ENCODE peak calls at places on chromosomes 3 and 15, in ten cellular contexts. Y is AG04450; X is upper lobe of right lung; G is CD8-positive, alpha-beta memory T cell; A is IMR-90; J is HepG2; U is GM12878; Z is H1; N is H9; L is left ventricle myocardium inferior. W is an unnamed sample.

GRCh38 chr3:57085211-57085610 is 24.7 kb downstream of the SPATA12 start:
- DNase-seq in J (no peak), Z (no peak), N (no peak), G (no peak), X (no peak), L (no peak), U (no peak), Y (no peak), A (no peak), W (no peak)

GRCh38 chr3:165544432-165544831 is 292.8 kb downstream of the BCHE start:
- DNase-seq in Z (no peak), N (no peak), Y (no peak), X (no peak), J (no peak), G (no peak), U (no peak), L (no peak), A (no peak), W (no peak)

GRCh38 chr3:27752926-27753325 is 30.8 kb upstream of the EOMES start:
- DNase-seq in Y (no peak), G (no peak), A (no peak), N (no peak), L (no peak), X (no peak), U (no peak), J (no peak), Z (no peak), W (no peak)

GRCh38 chr3:142624725-142625440 is 28.7 kb downstream of the PLS1 start:
- DNase-seq in J (no peak), Y (no peak), X (no peak), G (no peak), Z (no peak), N (no peak), U (no peak), A (no peak), L (no peak), W (no peak)

GRCh38 chr3:172625404-172625803 is 85.5 kb downstream of the NCEH1 start:
- DNase-seq in N (no peak), J (no peak), X (no peak), G (no peak), U (no peak), Y (no peak), L (no peak), A (peak; percentile 56), Z (no peak), W (no peak)

GRCh38 chr3:177039875-177040274 is 157.4 kb downstream of the TBL1XR1 start:
- DNase-seq in G (no peak), A (no peak), Y (no peak), J (no peak), L (no peak), Z (no peak), X (no peak), U (no peak), N (no peak), W (no peak)

GRCh38 chr3:181709537-181710279 is 2.0 kb upstream of the SOX2 start:
- DNase-seq in Z (no peak), Y (no peak), N (peak; percentile 75), L (peak; percentile 62), X (peak; percentile 83), J (peak; percentile 19), G (peak; percentile 52), A (peak; percentile 44), U (no peak), W (peak; percentile 75)

GRCh38 chr15:67085818-67086649 is 20.6 kb downstream of the SMAD3 start:
- DNase-seq in A (peak; percentile 88), J (no peak), Y (peak; percentile 62), Z (no peak), N (no peak), L (no peak), G (no peak), X (no peak), U (peak; percentile 97), W (no peak)

GRCh38 chr15:65424683-65425082 is 1.9 kb upstream of the IGDCC4 start:
- DNase-seq in Y (no peak), L (peak; percentile 4), X (no peak), G (no peak), J (no peak), Z (no peak), N (no peak), A (no peak), U (no peak), W (no peak)

GRCh38 chr3:100082108-100082642 is 32.1 kb downstream of the FILIP1L start:
- DNase-seq in Z (no peak), G (no peak), U (no peak), L (no peak), N (no peak), X (no peak), A (no peak), J (no peak), Y (no peak), W (no peak)

GRCh38 chr15:80183886-80184285 is 31.1 kb downstream of the FAH start:
- DNase-seq in A (peak; percentile 13), Z (no peak), Y (no peak), L (no peak), U (no peak), X (no peak), J (no peak), G (no peak), N (no peak), W (no peak)

GRCh38 chr3:8776406-8776805 is 7.0 kb upstream of the OXTR start:
- DNase-seq in A (peak; percentile 92), X (no peak), Z (no peak), N (no peak), G (no peak), L (no peak), Y (peak; percentile 68), J (peak; percentile 43), U (no peak), W (no peak)

GRCh38 chr15:94263341-94264273 is 32.2 kb downstream of the MCTP2 start:
- DNase-seq in N (no peak), G (no peak), A (peak; percentile 48), X (no peak), Z (no peak), L (no peak), J (no peak), Y (no peak), U (peak; percentile 73), W (no peak)

GRCh38 chr15:83474578-83474977 is 27.4 kb downstream of the SH3GL3 start:
- DNase-seq in L (no peak), A (no peak), X (no peak), G (no peak), U (no peak), N (no peak), J (no peak), Y (no peak), Z (no peak), W (no peak)

GRCh38 chr15:85745525-85745924 is 49.2 kb downstream of the KLHL25 start:
- DNase-seq in Z (no peak), A (no peak), Y (no peak), X (no peak), J (no peak), G (no peak), N (no peak), L (no peak), U (no peak), W (no peak)

GRCh38 chr15:74780983-74781672 is 752 bp upstream of the CSK start:
- DNase-seq in G (peak; percentile 73), U (no peak), X (no peak), J (no peak), L (no peak), Z (no peak), Y (no peak), A (peak; percentile 28), N (no peak), W (peak; percentile 60)

GRCh38 chr15:69783211-69783610 is 314.5 kb downstream of the TLE3 start:
- DNase-seq in Z (no peak), N (no peak), A (no peak), G (no peak), Y (no peak), J (no peak), L (no peak), U (no peak), X (no peak), W (no peak)

GRCh38 chr15:55499158-55499557 is 8.9 kb downstream of the DNAAF4 start:
- DNase-seq in N (no peak), G (no peak), A (no peak), Z (no peak), U (no peak), Y (no peak), L (no peak), J (no peak), X (no peak), W (no peak)

GRCh38 chr15:95884276-95884675 is 446.2 kb upstream of the NR2F2 start:
- DNase-seq in Y (no peak), Z (no peak), J (no peak), N (no peak), A (no peak), X (no peak), U (no peak), G (no peak), L (no peak), W (no peak)

GRCh38 chr3:120369000-120369399 is 19.8 kb upstream of the LRRC58 start:
- DNase-seq in A (no peak), Y (no peak), X (no peak), G (no peak), U (no peak), L (no peak), Z (no peak), N (no peak), J (peak; percentile 15), W (no peak)
- H3K27me3 ChIP-seq in A (peaks cover 20% of the 10 kb centered on the region), Y (peaks cover 11% of the 10 kb centered on the region), X (no peaks in the 10 kb centered on the region), G (no peaks in the 10 kb centered on the region), U (no peaks in the 10 kb centered on the region), L (peaks cover 3% of the 10 kb centered on the region), Z (no peaks in the 10 kb centered on the region), N (no peaks in the 10 kb centered on the region), J (no peaks in the 10 kb centered on the region), W (no peaks in the 10 kb centered on the region)

DNA sequence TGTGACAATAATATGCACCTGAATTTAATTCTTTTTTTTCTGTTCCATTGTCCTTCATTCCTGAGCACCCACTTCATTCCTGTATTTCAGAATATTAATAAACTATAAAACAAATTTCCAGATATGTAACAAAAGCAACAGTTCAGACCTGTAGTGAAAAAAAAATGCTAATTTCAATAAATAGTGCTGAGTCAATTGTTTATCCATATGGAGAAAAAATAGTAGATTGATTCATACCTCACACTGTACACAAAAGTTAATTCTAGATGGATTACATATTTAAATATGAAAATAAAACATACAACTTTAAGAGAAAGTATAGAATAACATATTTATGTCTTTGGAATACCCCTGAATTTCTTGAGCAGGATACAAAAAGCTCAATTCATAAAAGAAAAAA is 43.9 kb upstream of the KCNH8 start:
- DNase-seq in Z (no peak), J (no peak), Y (no peak), N (no peak), G (no peak), X (no peak), L (no peak), A (no peak), U (no peak), W (no peak)
- H3K27me3 ChIP-seq in Z (no peaks in the 10 kb centered on the region), J (no peaks in the 10 kb centered on the region), Y (no peaks in the 10 kb centered on the region), N (no peaks in the 10 kb centered on the region), G (no peaks in the 10 kb centered on the region), X (no peaks in the 10 kb centered on the region), L (peaks cover 8% of the 10 kb centered on the region), A (no peaks in the 10 kb centered on the region), U (no peaks in the 10 kb centered on the region), W (no peaks in the 10 kb centered on the region)

GRCh38 chr3:186194451-186194811 is 85.5 kb upstream of the ETV5 start:
- DNase-seq in G (no peak), J (no peak), Y (no peak), N (no peak), A (no peak), U (no peak), Z (no peak), L (no peak), X (no peak), W (no peak)
- H3K27me3 ChIP-seq in G (peaks cover 9% of the 10 kb centered on the region), J (no peaks in the 10 kb centered on the region), Y (peaks cover 46% of the 10 kb centered on the region), N (peaks cover 15% of the 10 kb centered on the region), A (peaks cover 56% of the 10 kb centered on the region), U (no peaks in the 10 kb centered on the region), Z (peaks cover 36% of the 10 kb centered on the region), L (peaks cover 33% of the 10 kb centered on the region), X (peaks cover 10% of the 10 kb centered on the region), W (no peaks in the 10 kb centered on the region)

GRCh38 chr3:170475091-170475705 is 56.5 kb downstream of the CLDN11 start:
- DNase-seq in G (no peak), Z (no peak), A (peak; percentile 62), Y (peak; percentile 27), L (no peak), J (no peak), U (no peak), X (no peak), N (no peak), W (no peak)
- H3K27me3 ChIP-seq in G (no peaks in the 10 kb centered on the region), Z (no peaks in the 10 kb centered on the region), A (no peaks in the 10 kb centered on the region), Y (no peaks in the 10 kb centered on the region), L (peaks cover 25% of the 10 kb centered on the region), J (peaks cover 12% of the 10 kb centered on the region), U (peaks cover 3% of the 10 kb centered on the region), X (no peaks in the 10 kb centered on the region), N (no peaks in the 10 kb centered on the region), W (no peaks in the 10 kb centered on the region)